ENCODE peak calls at places on chromosome 3, in four cellular contexts. S is NCI-H2081 treated with DMSO at 0.1 percent for 48 hours, A is T1000, R is progenitor cell of endocrine pancreas. K is an unnamed sample.

GRCh38 chr3:47841786-47842349 is 38.9 kb downstream of the DHX30 start:
- DNase-seq in S (no peak), A (no peak), R (no peak), K (no peak)

GRCh38 chr3:72523409-72524172 is 324.7 kb downstream of the SHQ1 start:
- DNase-seq in S (no peak), A (no peak), R (no peak), K (no peak)

GRCh38 chr3:55690161-55690560 is 203.1 kb upstream of the WNT5A start:
- DNase-seq in S (no peak), A (no peak), R (no peak), K (no peak)

GRCh38 chr3:181541414-181541813 is 170.3 kb upstream of the SOX2 start:
- DNase-seq in S (no peak), A (no peak), R (no peak), K (no peak)

GRCh38 chr3:64207289-64208086 is 17.8 kb downstream of the PRICKLE2 start:
- DNase-seq in S (no peak), A (no peak), R (no peak), K (no peak)

GRCh38 chr3:9036327-9037112 is 73.2 kb upstream of the RAD18 start:
- DNase-seq in S (no peak), A (no peak), R (no peak), K (no peak)

GRCh38 chr3:127590282-127590592 is 296 bp downstream of the TPRA1 start:
- DNase-seq in S (no peak), A (no peak), R (no peak), K (no peak)

GRCh38 chr3:109059289-109059688 is 58.6 kb downstream of the MORC1 start:
- DNase-seq in S (no peak), A (no peak), R (no peak), K (no peak)

GRCh38 chr3:125048282-125048681 is 7.5 kb downstream of the HEG1 start:
- DNase-seq in S (no peak), A (no peak), R (no peak), K (no peak)

GRCh38 chr3:48662753-48663488 is at the start of gene CELSR3:
- DNase-seq in S (peak; percentile 17), A (peak; percentile 12), R (peak; percentile 69), K (peak; percentile 90)

GRCh38 chr3:84126160-84126559 is 832.6 kb upstream of the CADM2 start:
- DNase-seq in S (no peak), A (no peak), R (no peak), K (no peak)